ENCODE peak calls at places on chromosomes 4 and X, in four cellular contexts. N is IMR-90, Y is neural progenitor cell, I is hepatocyte. Q is an unnamed sample. For H3K36me3, the result is how much of the 10 kb centered on the place peaks cover.

GRCh38 chr4:150679767-150680088 is 97.8 kb downstream of the MAB21L2 start:
- DNase-seq in N (peak), Y (no peak), I (no peak), Q (no peak)

GRCh38 chr4:72314869-72315268 is 254.2 kb downstream of the ADAMTS3 start:
- DNase-seq in N (peak), Y (no peak), I (peak), Q (no peak)

GRCh38 chrX:66602381-66602938 is 36.4 kb downstream of the EDA2R start:
- DNase-seq in N (no peak), Y (no peak), I (no peak), Q (no peak)

GRCh38 chrX:331145-331771 is 12.7 kb upstream of the GTPBP6 start:
- DNase-seq in N (peak), Y (peak), I (peak), Q (peak)

GRCh38 chrX:111402378-111402777 is 9.6 kb downstream of the DCX start:
- DNase-seq in N (no peak), Y (no peak), I (no peak), Q (no peak)

GRCh38 chr4:19961092-19961491 is 290.6 kb upstream of the SLIT2 start:
- DNase-seq in N (peak), Y (no peak), I (no peak), Q (no peak)

GRCh38 chrX:74160358-74160757 is 143.6 kb upstream of the ZCCHC13 start:
- DNase-seq in N (no peak), Y (no peak), I (no peak), Q (no peak)

GRCh38 chr4:76856183-76856969 is 41.6 kb downstream of the SOWAHB start:
- DNase-seq in N (peak), Y (no peak), I (peak), Q (no peak)

GRCh38 chr4:132792305-132792704 is 356.8 kb upstream of the PCDH10 start:
- DNase-seq in N (no peak), Y (no peak), I (no peak), Q (no peak)

GRCh38 chr4:25953740-25954139 is 39.7 kb downstream of the SMIM20 start:
- DNase-seq in N (peak), Y (peak), I (no peak), Q (no peak)

GRCh38 chr4:22778547-22779163 is 85.9 kb downstream of the GBA3 start:
- DNase-seq in N (no peak), Y (no peak), I (no peak), Q (peak)

GRCh38 chr4:113446019-113446418 is 315.5 kb downstream of the CAMK2D start:
- DNase-seq in N (peak), Y (peak), I (no peak), Q (no peak)

DNA sequence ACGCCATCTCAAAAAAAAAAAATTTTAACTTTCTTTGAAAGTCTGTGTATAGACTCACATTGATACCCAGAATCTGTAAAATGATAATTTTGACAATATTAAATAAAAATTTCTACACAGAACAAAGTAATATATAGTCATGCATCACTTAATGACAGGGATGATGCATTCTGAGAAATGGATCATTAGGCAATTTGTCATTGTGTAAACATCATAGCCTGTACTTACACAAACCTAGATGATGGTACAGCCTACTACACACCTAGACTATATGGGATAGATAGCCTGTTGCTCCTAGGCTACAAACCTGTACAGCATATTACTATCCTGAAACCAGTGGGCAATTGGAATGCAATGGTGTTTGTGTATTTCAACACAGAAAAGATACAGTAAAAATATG is 107.7 kb downstream of the BLTP1 start:
- DNase-seq in N (no peak), Y (no peak), I (no peak), Q (no peak)
- H3K36me3 ChIP-seq in N (under half), Y (under half), I (under half), Q (under half)

GRCh38 chrX:140141444-140142029 is 176.2 kb upstream of the CXorf66 start:
- DNase-seq in N (peak), Y (peak), I (peak), Q (no peak)
- TF ChIP-seq CTCF in N (peak), Y (peak), I (peak), Q (peak)

DNA sequence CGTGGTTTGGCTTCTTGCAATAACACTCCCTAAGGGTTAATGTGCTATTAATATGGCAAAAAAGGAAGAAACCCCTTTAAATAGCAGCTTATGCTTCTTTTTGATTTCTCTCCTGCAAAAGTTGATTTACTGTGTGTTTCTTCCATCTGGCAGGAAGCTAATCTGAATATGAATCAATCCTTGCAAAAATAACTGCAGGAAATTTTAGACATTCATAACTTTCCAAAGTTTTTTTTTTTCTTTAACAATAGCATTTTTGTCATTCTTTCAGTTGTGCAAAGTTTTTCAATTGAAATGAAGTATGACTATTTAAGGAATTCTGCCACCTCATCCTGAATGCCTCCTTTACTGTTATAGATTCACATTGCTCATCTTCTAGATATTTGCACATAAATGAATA is 115.6 kb downstream of the SPANXA1 start:
- DNase-seq in N (peak), Y (no peak), I (no peak), Q (no peak)
- H3K27ac ChIP-seq in N (no peak), Y (no peak), I (no peak), Q (no peak)

DNA sequence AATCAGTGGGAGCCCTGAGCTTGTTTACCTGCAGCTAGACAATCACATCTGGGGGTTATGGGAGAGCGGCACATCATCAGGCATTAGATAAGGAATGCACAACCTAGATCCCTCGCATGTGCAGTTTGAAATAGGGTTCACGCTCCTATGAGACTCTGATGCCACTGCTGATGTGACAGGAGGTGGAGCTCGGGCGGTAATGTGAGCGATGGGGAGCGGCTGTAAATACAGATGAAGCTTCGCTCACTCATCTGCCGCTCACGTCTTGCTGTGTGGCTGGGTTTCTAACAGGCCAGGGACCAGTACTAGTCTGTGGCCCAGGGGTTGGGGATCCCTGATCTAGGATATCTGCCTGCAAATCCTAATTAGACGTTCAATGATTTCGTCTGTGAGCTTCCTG is 90.3 kb downstream of the CRMP1 start:
- DNase-seq in N (no peak), Y (no peak), I (no peak), Q (no peak)
- H3K36me3 ChIP-seq in N (half or more), Y (under half), I (under half), Q (under half)

GRCh38 chr4:6755088-6755753 is 27.3 kb upstream of the KIAA0232 start:
- DNase-seq in N (no peak), Y (no peak), I (peak), Q (no peak)
- TF ChIP-seq CTCF in N (no peak), Y (no peak), I (no peak), Q (no peak)